ENCODE peak calls at places on chromosomes 11 and 22, in six cellular contexts. D is dorsolateral prefrontal cortex, I is lower leg skin, M is cardiac muscle cell, W is fibroblast of the aortic adventitia, J is progenitor cell of endocrine pancreas. X is an unnamed sample.

GRCh38 chr22:31870890-31871289 is 73.4 kb upstream of the YWHAH start:
- DNase-seq in D (no peak), I (no peak), W (no peak), J (no peak), M (no peak), X (no peak)

GRCh38 chr11:10483584-10483983 is 28.5 kb downstream of the AMPD3 start:
- DNase-seq in W (no peak), M (no peak), I (no peak), D (no peak), J (no peak), X (peak; percentile 40)

GRCh38 chr11:69443138-69443967 is 38.1 kb upstream of the LINC01488 start:
- DNase-seq in D (peak; percentile 93), M (peak; percentile 95), I (peak; percentile 85), J (peak; percentile 71), W (peak; percentile 88), X (peak; percentile 93)

GRCh38 chr11:8813658-8814057 is 97.3 kb upstream of the AKIP1 start:
- DNase-seq in W (peak; percentile 91), J (peak; percentile 68), I (peak; percentile 50), D (peak; percentile 69), M (peak; percentile 88), X (peak; percentile 76)

GRCh38 chr11:13963169-13963948 is 836 bp downstream of the SPON1 start:
- DNase-seq in I (no peak), M (peak; percentile 42), D (peak; percentile 42), W (peak; percentile 20), J (peak; percentile 13), X (peak; percentile 69)

GRCh38 chr22:26502688-26503561 is 9.3 kb downstream of the TFIP11 start:
- DNase-seq in I (no peak), D (no peak), J (no peak), W (peak; percentile 31), M (peak; percentile 67), X (no peak)

GRCh38 chr11:100841711-100842407 is 154.8 kb downstream of the ARHGAP42 start:
- DNase-seq in J (no peak), D (no peak), W (no peak), M (no peak), I (no peak), X (no peak)

GRCh38 chr11:3177931-3178330 is 12.8 kb upstream of the OSBPL5 start:
- DNase-seq in M (no peak), D (no peak), J (no peak), I (no peak), W (no peak), X (no peak)

GRCh38 chr11:20362481-20362880 is 1.0 kb upstream of the HTATIP2 start:
- DNase-seq in J (no peak), D (no peak), M (no peak), W (no peak), I (no peak), X (no peak)

GRCh38 chr11:95736268-95737208 is 53.0 kb downstream of the FAM76B start:
- DNase-seq in D (no peak), J (no peak), I (no peak), M (no peak), W (peak; percentile 49), X (no peak)

GRCh38 chr11:61886643-61887042 is 4.7 kb downstream of the FADS3 start:
- DNase-seq in M (no peak), J (no peak), D (no peak), W (no peak), I (no peak), X (no peak)

GRCh38 chr11:121367434-121367833 is 74.9 kb downstream of the SC5D start:
- DNase-seq in M (peak; percentile 12), W (peak; percentile 7), J (no peak), I (no peak), D (no peak), X (no peak)

GRCh38 chr22:29167032-29167911 is 38.4 kb upstream of the EMID1 start:
- DNase-seq in I (no peak), M (no peak), D (peak; percentile 23), W (no peak), J (no peak), X (no peak)

GRCh38 chr11:93169950-93170561 is 27.7 kb downstream of the SLC36A4 start:
- DNase-seq in D (no peak), W (peak; percentile 58), J (no peak), M (peak; percentile 42), I (no peak), X (no peak)

GRCh38 chr11:2804189-2804588 is 81.4 kb downstream of the CDKN1C start:
- DNase-seq in W (no peak), I (no peak), D (peak; percentile 36), J (peak; percentile 8), M (no peak), X (peak; percentile 37)

GRCh38 chr11:44528103-44528502 is 37.4 kb upstream of the CD82 start:
- DNase-seq in J (no peak), I (no peak), M (no peak), W (no peak), D (no peak), X (no peak)

GRCh38 chr11:82995754-82996398 is 75.8 kb downstream of the RAB30 start:
- DNase-seq in D (no peak), J (no peak), M (no peak), W (peak; percentile 92), I (no peak), X (no peak)

GRCh38 chr22:45925811-45926351 is 51.1 kb downstream of the WNT7B start:
- DNase-seq in I (no peak), W (no peak), J (no peak), D (no peak), M (no peak), X (no peak)

GRCh38 chr11:70742553-70743291 is 344.4 kb downstream of the CTTN start:
- DNase-seq in M (peak; percentile 84), D (peak; percentile 21), W (no peak), I (no peak), J (peak; percentile 59), X (no peak)

GRCh38 chr22:48084041-48084748 is 1321.7 kb downstream of the TBC1D22A start:
- DNase-seq in W (no peak), D (no peak), I (no peak), J (no peak), M (no peak), X (no peak)

GRCh38 chr22:48081281-48081680 is 1318.8 kb downstream of the TBC1D22A start:
- DNase-seq in D (no peak), I (no peak), M (no peak), W (no peak), J (no peak), X (no peak)

GRCh38 chr22:48082284-48082683 is 1319.8 kb downstream of the TBC1D22A start:
- DNase-seq in D (no peak), M (no peak), W (no peak), J (no peak), I (no peak), X (no peak)

GRCh38 chr22:48084749-48085090 is 1322.3 kb downstream of the TBC1D22A start:
- DNase-seq in W (no peak), J (no peak), M (no peak), I (no peak), D (no peak), X (no peak)

GRCh38 chr22:48083502-48083901 is 1321.1 kb downstream of the TBC1D22A start:
- DNase-seq in D (no peak), J (no peak), M (no peak), I (no peak), W (no peak), X (no peak)
- TF ChIP-seq CTCF in D (no peak), J (no peak), M (no peak), I (no peak), W (no peak), X (no peak)

GRCh38 chr11:57474017-57474750 is 13.9 kb downstream of the RTN4RL2 start:
- DNase-seq in D (no peak), W (no peak), M (no peak), J (no peak), I (no peak), X (no peak)

GRCh38 chr11:57475191-57475590 is 14.9 kb downstream of the RTN4RL2 start:
- DNase-seq in I (no peak), D (no peak), W (no peak), J (no peak), M (no peak), X (no peak)

GRCh38 chr11:57475671-57476222 is 15.4 kb downstream of the RTN4RL2 start:
- DNase-seq in I (no peak), D (no peak), M (no peak), W (no peak), J (no peak), X (no peak)

GRCh38 chr11:57473208-57473930 is 13.0 kb downstream of the RTN4RL2 start:
- DNase-seq in I (no peak), D (no peak), M (no peak), J (no peak), W (no peak), X (no peak)

DNA sequence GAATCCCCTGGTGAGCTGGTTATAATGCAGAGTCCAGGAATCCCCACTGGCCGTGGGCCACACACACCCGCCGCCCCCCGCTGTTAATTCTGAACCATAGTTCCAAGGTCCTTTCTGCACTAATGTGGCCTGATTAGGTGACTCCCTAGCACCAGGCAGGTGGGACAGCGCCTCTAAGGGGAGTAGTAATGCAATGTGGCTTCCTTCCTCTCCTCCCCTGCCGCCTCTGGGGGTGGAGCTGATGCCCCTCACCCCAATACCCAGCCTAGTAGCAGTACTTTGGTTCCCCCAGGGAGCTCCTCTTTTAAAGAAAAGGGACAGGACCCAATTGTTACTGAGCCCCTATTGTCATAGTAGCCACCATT is 14.4 kb downstream of the RTN4RL2 start:
- DNase-seq in M (no peak), W (no peak), I (no peak), J (no peak), D (no peak), X (no peak)
- TF ChIP-seq CTCF in M (no peak), W (no peak), I (no peak), J (no peak), D (no peak), X (no peak)

DNA sequence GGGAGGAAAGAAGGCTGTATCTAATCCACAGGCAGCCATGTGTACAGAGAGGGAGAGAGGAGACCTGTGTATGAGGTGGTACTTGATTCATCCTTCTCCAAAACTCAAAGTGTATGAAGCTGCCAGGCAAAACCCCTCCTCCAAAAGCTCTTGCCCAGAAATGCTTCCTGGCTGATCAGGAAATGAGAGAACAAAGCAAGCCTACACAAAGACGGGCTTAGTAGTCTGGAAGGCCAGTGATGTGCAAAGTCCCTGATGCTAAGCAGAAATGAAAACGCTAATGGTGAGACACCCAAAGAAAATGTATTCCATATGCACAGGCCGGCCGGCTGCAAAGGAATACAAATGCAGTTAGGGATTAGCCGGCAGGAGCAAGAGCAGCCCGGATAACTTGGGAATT is 234.9 kb upstream of the CADM1 start:
- DNase-seq in W (no peak), D (no peak), J (no peak), I (no peak), M (no peak), X (no peak)
- TF ChIP-seq CTCF in W (no peak), D (no peak), J (no peak), I (no peak), M (no peak), X (no peak)

DNA sequence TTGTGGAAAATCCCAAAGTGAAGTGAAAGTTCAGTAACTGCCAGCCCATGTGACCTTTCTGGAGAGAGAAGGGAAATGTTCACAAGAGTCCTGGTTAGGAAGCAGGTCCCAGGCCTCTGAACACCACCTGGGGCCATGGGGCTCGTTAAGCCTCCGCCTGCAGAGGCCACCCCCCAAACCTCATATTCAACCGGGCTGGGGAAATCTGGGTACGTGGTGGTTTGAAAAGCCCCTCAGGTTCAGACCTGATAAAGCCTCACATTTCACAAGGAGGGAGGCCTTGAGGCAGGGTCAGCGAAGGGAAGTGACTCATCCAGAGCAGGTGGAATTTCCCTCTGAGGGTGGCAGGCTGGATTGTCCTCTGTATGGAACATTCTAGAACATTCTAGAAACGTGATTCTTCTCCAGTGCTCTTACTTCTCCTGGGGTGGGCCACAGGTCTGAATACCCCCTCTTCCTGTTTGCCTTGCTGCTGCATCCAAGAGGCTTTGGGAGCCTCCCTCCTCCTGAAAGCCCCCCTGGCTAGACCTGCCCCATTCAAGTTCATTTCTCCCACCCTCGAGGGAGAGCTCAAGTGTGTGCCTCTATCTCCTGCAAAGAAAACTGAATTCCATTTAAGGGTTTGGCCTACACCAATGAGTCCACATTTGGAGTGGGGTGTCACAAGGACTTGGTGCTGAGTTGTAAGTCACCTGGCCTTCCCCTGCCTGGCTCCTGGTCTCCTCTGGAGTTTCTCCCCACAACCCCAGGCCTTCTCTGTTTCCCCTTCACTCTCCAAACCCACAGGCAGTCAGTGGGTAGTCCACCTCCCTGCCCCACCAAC is 6.3 kb downstream of the FXYD2 start:
- DNase-seq in D (no peak), W (no peak), M (no peak), J (no peak), I (no peak), X (no peak)
- TF ChIP-seq CTCF in D (no peak), W (no peak), M (no peak), J (no peak), I (no peak), X (peak; percentile 24)